ENCODE peak calls at places on chromosomes 6 and 20, in six cellular contexts. Z is A549, H is fibroblast of lung, I is esophagus squamous epithelium, O is body of pancreas, L is mammary epithelial cell. D is an unnamed sample.
A peak's percentile ranks its signal among the peaks of the same experiment; 100 is the strongest.

GRCh38 chr20:6397115-6397514 is 274.3 kb upstream of the FERMT1 start:
- DNase-seq in L (no peak), I (no peak), H (no peak), O (no peak), Z (no peak), D (no peak)

GRCh38 chr6:56904068-56904467 is 50.8 kb upstream of the BEND6 start:
- DNase-seq in H (no peak), Z (no peak), O (no peak), L (peak; percentile 81), I (no peak), D (no peak)

GRCh38 chr20:20521736-20522135 is 153.8 kb downstream of the INSM1 start:
- DNase-seq in Z (no peak), H (no peak), L (no peak), I (no peak), O (no peak), D (no peak)

GRCh38 chr6:163780993-163781392 is 366.5 kb downstream of the QKI start:
- DNase-seq in L (no peak), H (peak; percentile 23), I (no peak), O (no peak), Z (no peak), D (no peak)

GRCh38 chr6:161094904-161095440 is 103.4 kb downstream of the MAP3K4 start:
- DNase-seq in Z (no peak), O (no peak), H (no peak), I (no peak), L (peak; percentile 34), D (no peak)

GRCh38 chr20:53900380-53900999 is 169.9 kb downstream of the BCAS1 start:
- DNase-seq in Z (peak; percentile 36), O (no peak), I (no peak), L (peak; percentile 97), H (peak; percentile 59), D (no peak)

GRCh38 chr6:158059108-158059507 is 77.4 kb downstream of the SYNJ2 start:
- DNase-seq in I (no peak), L (no peak), O (no peak), H (no peak), Z (no peak), D (no peak)

GRCh38 chr6:14799928-14800327 is 445.9 kb upstream of the JARID2 start:
- DNase-seq in L (peak; percentile 71), O (peak; percentile 62), Z (peak; percentile 75), I (no peak), H (peak; percentile 92), D (peak; percentile 39)

GRCh38 chr6:12958052-12958706 is 241.6 kb downstream of the PHACTR1 start:
- DNase-seq in Z (no peak), H (no peak), L (no peak), O (peak; percentile 22), I (no peak), D (no peak)

GRCh38 chr20:42775866-42776265 is 413.8 kb downstream of the PTPRT start:
- DNase-seq in H (no peak), Z (no peak), L (no peak), I (no peak), O (no peak), D (no peak)

GRCh38 chr6:36392621-36393020 is 5.2 kb upstream of the ETV7 start:
- DNase-seq in Z (no peak), I (no peak), L (no peak), H (no peak), O (no peak), D (no peak)
- TF ChIP-seq CTCF in Z (no peak), I (no peak), L (no peak), H (no peak), O (no peak), D (no peak)

GRCh38 chr20:1326031-1326930 is 2.7 kb downstream of the SDCBP2 start:
- DNase-seq in O (peak; percentile 30), I (no peak), L (no peak), H (peak; percentile 74), Z (no peak), D (no peak)
- H3K4me1 ChIP-seq in O (peaks cover 59% of the 10 kb centered on the region), I (peaks cover 91% of the 10 kb centered on the region), L (peaks cover 55% of the 10 kb centered on the region), H (peaks cover 36% of the 10 kb centered on the region), Z (peaks cover 37% of the 10 kb centered on the region), D (peaks cover 14% of the 10 kb centered on the region)

DNA sequence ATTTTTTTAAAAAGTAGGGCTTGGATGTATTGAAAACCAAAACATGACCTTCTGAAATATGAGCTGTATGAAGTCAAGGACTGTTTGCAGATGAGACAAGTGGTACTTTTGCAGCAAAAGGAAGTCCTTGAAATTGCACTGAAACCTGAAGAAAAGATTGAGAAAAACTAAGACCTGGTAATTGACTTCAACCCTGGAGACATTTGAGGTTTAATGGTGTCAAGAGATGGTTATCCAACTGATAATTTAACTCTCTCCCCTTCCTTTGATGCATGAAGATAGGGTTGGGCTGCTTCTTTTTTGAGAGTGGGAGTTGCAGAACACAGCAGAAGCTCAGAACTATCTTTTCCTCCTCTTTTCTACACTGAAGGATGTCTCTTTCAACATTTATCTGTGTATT is 180.9 kb upstream of the DTNBP1 start:
- DNase-seq in I (no peak), H (no peak), Z (no peak), O (no peak), L (no peak), D (no peak)
- TF ChIP-seq CTCF in I (no peak), H (no peak), Z (no peak), O (no peak), L (no peak), D (no peak)

DNA sequence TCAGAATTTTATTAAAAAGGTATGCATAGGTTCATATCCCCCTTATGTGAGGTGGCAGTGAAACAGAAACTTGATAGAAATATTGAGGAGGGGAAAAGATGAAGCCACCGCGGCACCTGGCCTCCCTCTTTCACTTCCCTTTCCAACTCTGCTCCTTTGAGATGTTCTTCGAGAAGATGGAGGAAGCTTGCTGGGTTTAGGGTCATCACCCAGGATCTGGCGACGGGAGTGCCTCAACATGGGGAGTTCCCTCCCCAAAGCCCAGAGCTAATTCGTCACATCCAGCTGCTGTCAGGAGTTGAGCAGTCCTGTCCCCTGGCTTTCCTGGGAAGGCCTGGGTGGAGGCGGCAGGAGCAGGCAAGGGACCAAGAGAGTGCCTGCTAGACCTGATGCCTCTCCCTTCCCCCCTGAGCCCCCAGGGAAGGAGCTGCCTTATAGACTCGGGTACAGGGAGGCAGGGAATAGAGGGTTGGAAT is 29.1 kb downstream of the RREB1 start:
- DNase-seq in L (no peak), O (peak; percentile 43), H (no peak), I (no peak), Z (no peak), D (peak; percentile 63)
- H3K4me1 ChIP-seq in L (peaks cover 35% of the 10 kb centered on the region), O (peaks cover 87% of the 10 kb centered on the region), H (peaks cover 10% of the 10 kb centered on the region), I (peaks cover 79% of the 10 kb centered on the region), Z (peaks cover 52% of the 10 kb centered on the region), D (peaks cover 6% of the 10 kb centered on the region)

GRCh38 chr6:31723245-31723979 is at the start of gene MPIG6B:
- DNase-seq in L (no peak), Z (no peak), O (no peak), H (no peak), I (no peak), D (no peak)
- TF ChIP-seq CTCF in L (no peak), Z (no peak), O (no peak), H (no peak), I (no peak), D (no peak)

DNA sequence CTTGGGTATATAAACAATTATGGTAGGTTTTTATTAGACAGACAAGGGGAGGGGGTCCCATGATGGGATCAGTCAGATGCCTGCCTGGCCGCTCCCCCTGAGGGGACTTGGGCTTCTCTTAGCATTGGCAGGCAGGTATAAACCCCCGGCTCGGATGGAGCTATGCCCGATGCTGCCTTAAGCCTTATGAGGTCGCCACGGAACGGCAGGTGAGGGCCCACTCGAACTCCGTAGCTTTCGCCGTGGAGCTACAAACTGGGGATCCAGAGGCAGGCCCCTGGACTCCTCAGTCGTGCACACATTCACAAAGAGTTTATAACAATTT is 148.8 kb downstream of the TRIM27 start:
- DNase-seq in Z (no peak), I (no peak), O (no peak), L (no peak), H (no peak), D (no peak)
- H3K4me1 ChIP-seq in Z (no peaks in the 10 kb centered on the region), I (no peaks in the 10 kb centered on the region), O (no peaks in the 10 kb centered on the region), L (no peaks in the 10 kb centered on the region), H (no peaks in the 10 kb centered on the region), D (no peaks in the 10 kb centered on the region)

DNA sequence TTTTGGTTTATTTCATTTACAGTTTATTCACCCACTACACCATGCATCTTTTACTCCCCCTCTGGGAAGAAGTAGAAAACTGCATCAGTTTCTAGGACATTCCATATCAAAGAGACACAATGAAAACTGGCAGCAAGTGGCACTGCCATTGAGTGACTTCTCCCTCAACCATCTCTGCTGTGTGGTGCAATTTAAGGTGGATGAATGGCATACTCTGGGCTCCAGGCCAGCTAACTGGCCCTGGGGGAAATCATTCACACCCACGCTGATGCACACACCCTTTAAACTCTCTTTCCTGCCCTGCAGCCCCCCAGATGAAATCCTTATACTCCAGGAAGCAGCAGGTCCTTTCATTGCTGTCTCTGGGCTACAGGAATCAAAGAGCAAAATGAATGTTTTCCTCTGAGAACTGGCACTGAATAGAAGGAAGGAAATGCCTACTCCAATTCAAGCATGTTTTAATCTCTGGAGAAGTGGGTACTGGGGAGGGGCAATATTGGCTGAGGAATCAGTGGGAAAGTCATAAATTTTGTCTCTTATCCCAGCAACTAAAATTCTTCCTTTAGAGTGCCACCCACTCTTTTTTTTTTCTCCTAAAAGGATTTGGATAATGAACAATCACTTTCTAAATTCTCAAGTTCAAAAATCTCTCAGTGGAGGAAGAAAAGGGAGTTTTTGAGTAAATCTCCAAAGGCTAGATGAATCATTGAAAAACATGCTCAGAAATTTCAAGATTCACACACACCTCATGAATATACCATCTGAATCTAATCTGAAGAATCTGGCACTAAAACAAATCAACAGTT is 16.9 kb upstream of the RFPL4B start:
- DNase-seq in L (peak; percentile 62), I (no peak), H (peak; percentile 25), Z (peak; percentile 31), O (no peak), D (no peak)
- TF ChIP-seq CTCF in L (peak; percentile 23), I (no peak), H (no peak), Z (no peak), O (no peak), D (no peak)

D was measured in Peyer's patch.